ENCODE peak calls at places on chromosomes 12 and 14, in five cellular contexts. V is right lobe of liver; U is CD8-positive, alpha-beta T cell; K is prostate gland; A is left ventricle myocardium inferior. D is an unnamed sample.

GRCh38 chr12:104605685-104606084 is 148.9 kb downstream of the CHST11 start:
- DNase-seq in V (no peak), U (no peak), K (no peak), A (peak), D (no peak)

GRCh38 chr14:46259536-46259935 is 392.0 kb downstream of the RPL10L start:
- DNase-seq in V (no peak), U (no peak), K (no peak), A (no peak), D (no peak)

GRCh38 chr12:124311292-124312109 is 16.6 kb downstream of the RFLNA start:
- DNase-seq in V (no peak), U (no peak), K (no peak), A (no peak), D (no peak)

GRCh38 chr12:78863482-78864427 is 819 bp upstream of the SYT1 start:
- DNase-seq in V (no peak), U (no peak), K (peak), A (peak), D (peak)

GRCh38 chr12:112046003-112046402 is 32.8 kb downstream of the ERP29 start:
- DNase-seq in V (no peak), U (no peak), K (peak), A (no peak), D (no peak)

GRCh38 chr12:131333621-131334440 is 377.1 kb upstream of the SFSWAP start:
- DNase-seq in V (no peak), U (no peak), K (no peak), A (no peak), D (no peak)

GRCh38 chr12:12442548-12443071 is 85.7 kb downstream of the BORCS5 start:
- DNase-seq in V (no peak), U (no peak), K (no peak), A (no peak), D (no peak)

GRCh38 chr12:12209043-12209442 is 57.8 kb downstream of the LRP6 start:
- DNase-seq in V (no peak), U (no peak), K (no peak), A (no peak), D (no peak)

GRCh38 chr12:65656156-65656885 is 168.0 kb upstream of the HMGA2 start:
- DNase-seq in V (no peak), U (no peak), K (no peak), A (no peak), D (no peak)

GRCh38 chr14:100544506-100545141 is 42.6 kb downstream of the BEGAIN start:
- DNase-seq in V (no peak), U (no peak), K (no peak), A (no peak), D (no peak)

GRCh38 chr12:8038659-8039114 is 6.2 kb downstream of the FOXJ2 start:
- DNase-seq in V (no peak), U (peak), K (peak), A (peak), D (no peak)

GRCh38 chr12:1553987-1554982 is 40.1 kb downstream of the FBXL14 start:
- DNase-seq in V (no peak), U (no peak), K (no peak), A (no peak), D (peak)

GRCh38 chr14:54627718-54628345 is 60.9 kb downstream of the SAMD4A start:
- DNase-seq in V (no peak), U (peak), K (no peak), A (peak), D (no peak)

GRCh38 chr12:109797905-109798669 is 35.1 kb downstream of the TRPV4 start:
- DNase-seq in V (no peak), U (no peak), K (no peak), A (no peak), D (no peak)
- TF ChIP-seq CTCF in V (no peak), U (no peak), K (no peak), A (peak), D (no peak)

GRCh38 chr12:94875525-94875924 is 128.0 kb downstream of the NDUFA12 start:
- DNase-seq in V (no peak), U (no peak), K (peak), A (no peak), D (peak)
- TF ChIP-seq CTCF in V (peak), U (no peak), K (peak), A (peak), D (peak)

DNA sequence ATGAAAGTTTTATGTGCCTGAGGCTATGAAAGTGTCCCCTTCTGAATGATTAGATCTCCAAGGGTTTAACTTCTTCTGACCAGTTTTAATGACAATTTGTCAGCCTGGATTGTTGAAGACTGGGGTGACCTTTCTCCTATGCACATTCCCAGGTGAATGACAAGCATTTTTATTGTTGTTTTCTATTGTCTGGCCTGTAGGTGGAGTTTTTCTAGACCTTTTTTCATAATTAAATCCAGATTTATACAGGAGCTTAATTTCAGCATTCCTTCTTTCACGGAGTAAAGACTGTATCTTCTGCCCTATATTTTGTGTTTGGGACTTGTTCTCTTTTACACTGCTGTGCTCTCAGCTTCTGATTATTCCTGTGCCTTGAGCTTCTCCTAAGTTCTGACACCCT is 125.0 kb upstream of the FAR2 start:
- DNase-seq in V (no peak), U (no peak), K (no peak), A (no peak), D (no peak)
- TF ChIP-seq CTCF in V (no peak), U (no peak), K (no peak), A (no peak), D (peak)

GRCh38 chr12:48972213-48973021 is 882 bp upstream of the WNT10B start:
- DNase-seq in V (no peak), U (peak), K (no peak), A (no peak), D (peak)
- TF ChIP-seq CTCF in V (no peak), U (no peak), K (no peak), A (no peak), D (no peak)

GRCh38 chr14:106508216-106508615 is 981.8 kb downstream of the TMEM121 start:
- DNase-seq in V (no peak), U (no peak), K (no peak), A (no peak), D (no peak)
- TF ChIP-seq CTCF in V (no peak), U (peak), K (no peak), A (no peak), D (peak)